ENCODE peak calls at places on chromosomes 16 and 17, in six cellular contexts. Z, D, B, P, A and I are unnamed samples.

GRCh38 chr17:77887464-77888241 is 70.8 kb upstream of the TNRC6C start:
- DNase-seq in Z (no peak), D (peak), B (no peak), P (peak), A (peak), I (no peak)

GRCh38 chr17:30449480-30449879 is 27.7 kb upstream of the GOSR1 start:
- DNase-seq in Z (no peak), D (peak), B (no peak), P (peak), A (no peak), I (no peak)

GRCh38 chr17:41678907-41679739 is 9.6 kb upstream of the EIF1 start:
- DNase-seq in Z (no peak), D (peak), B (peak), P (no peak), A (peak), I (peak)

GRCh38 chr16:586645-587590 is 2.9 kb upstream of the RAB40C start:
- DNase-seq in Z (no peak), D (no peak), B (no peak), P (no peak), A (no peak), I (no peak)

GRCh38 chr17:76473541-76473985 is 6.2 kb downstream of the AANAT start:
- DNase-seq in Z (no peak), D (no peak), B (no peak), P (no peak), A (no peak), I (no peak)

GRCh38 chr16:69329369-69330285 is 761 bp downstream of the PDF start:
- DNase-seq in Z (peak), D (peak), B (peak), P (no peak), A (peak), I (no peak)

GRCh38 chr16:28292731-28293588 is 635 bp downstream of the SBK1 start:
- DNase-seq in Z (peak), D (no peak), B (no peak), P (no peak), A (no peak), I (no peak)

GRCh38 chr17:75517277-75517865 is 1.0 kb downstream of the TSEN54 start:
- DNase-seq in Z (no peak), D (no peak), B (peak), P (no peak), A (peak), I (no peak)

GRCh38 chr17:57895382-57896060 is 45.7 kb upstream of the MRPS23 start:
- DNase-seq in Z (no peak), D (no peak), B (no peak), P (no peak), A (no peak), I (no peak)

GRCh38 chr17:880074-880870 is 98.1 kb downstream of the MRM3 start:
- DNase-seq in Z (no peak), D (peak), B (no peak), P (no peak), A (no peak), I (no peak)

GRCh38 chr17:17549732-17550366 is 41.7 kb downstream of the PEMT start:
- DNase-seq in Z (no peak), D (no peak), B (no peak), P (no peak), A (no peak), I (no peak)

GRCh38 chr16:14117051-14117450 is 45.9 kb downstream of the MRTFB start:
- DNase-seq in Z (no peak), D (no peak), B (no peak), P (no peak), A (no peak), I (no peak)

GRCh38 chr16:17334096-17334495 is 136.7 kb downstream of the XYLT1 start:
- DNase-seq in Z (no peak), D (peak), B (no peak), P (no peak), A (no peak), I (no peak)

GRCh38 chr16:21952040-21952792 is 945 bp upstream of the UQCRC2 start:
- DNase-seq in Z (peak), D (peak), B (peak), P (peak), A (peak), I (peak)

GRCh38 chr16:24070851-24071250 is 185.3 kb upstream of the CACNG3 start:
- DNase-seq in Z (peak), D (peak), B (peak), P (no peak), A (peak), I (no peak)

GRCh38 chr16:72989203-72989991 is 58.5 kb downstream of the ZFHX3 start:
- DNase-seq in Z (no peak), D (peak), B (peak), P (peak), A (no peak), I (peak)

GRCh38 chr16:57341441-57342303 is 16.9 kb upstream of the CCL22 start:
- DNase-seq in Z (peak), D (peak), B (peak), P (no peak), A (no peak), I (peak)

GRCh38 chr17:28492352-28493310 is 13.5 kb upstream of the FOXN1 start:
- DNase-seq in Z (no peak), D (peak), B (no peak), P (no peak), A (peak), I (no peak)

GRCh38 chr17:29219378-29220047 is 27.1 kb upstream of the CRYBA1 start:
- DNase-seq in Z (peak), D (peak), B (peak), P (peak), A (peak), I (peak)

GRCh38 chr16:88624977-88625576 is 13.3 kb upstream of the IL17C start:
- DNase-seq in Z (no peak), D (no peak), B (no peak), P (no peak), A (no peak), I (no peak)

GRCh38 chr17:67289174-67289876 is 44.3 kb upstream of the HELZ start:
- DNase-seq in Z (peak), D (peak), B (no peak), P (peak), A (peak), I (no peak)

GRCh38 chr17:14061666-14062560 is 7.4 kb upstream of the COX10 start:
- DNase-seq in Z (peak), D (peak), B (peak), P (no peak), A (no peak), I (peak)

GRCh38 chr16:29974291-29975133 is 844 bp downstream of the TAOK2 start:
- DNase-seq in Z (peak), D (peak), B (peak), P (peak), A (no peak), I (no peak)

GRCh38 chr16:48317614-48318013 is 67.6 kb downstream of the SIAH1 start:
- DNase-seq in Z (no peak), D (peak), B (peak), P (no peak), A (no peak), I (peak)

GRCh38 chr17:72984145-72984924 is 108.2 kb downstream of the SLC39A11 start:
- DNase-seq in Z (no peak), D (peak), B (peak), P (no peak), A (no peak), I (peak)

GRCh38 chr17:65158081-65158480 is 20.9 kb downstream of the RGS9 start:
- DNase-seq in Z (no peak), D (no peak), B (no peak), P (no peak), A (no peak), I (no peak)
- H3K4me3 ChIP-seq in Z (no peak), D (no peak), B (no peak), P (no peak), A (no peak), I (no peak)

DNA sequence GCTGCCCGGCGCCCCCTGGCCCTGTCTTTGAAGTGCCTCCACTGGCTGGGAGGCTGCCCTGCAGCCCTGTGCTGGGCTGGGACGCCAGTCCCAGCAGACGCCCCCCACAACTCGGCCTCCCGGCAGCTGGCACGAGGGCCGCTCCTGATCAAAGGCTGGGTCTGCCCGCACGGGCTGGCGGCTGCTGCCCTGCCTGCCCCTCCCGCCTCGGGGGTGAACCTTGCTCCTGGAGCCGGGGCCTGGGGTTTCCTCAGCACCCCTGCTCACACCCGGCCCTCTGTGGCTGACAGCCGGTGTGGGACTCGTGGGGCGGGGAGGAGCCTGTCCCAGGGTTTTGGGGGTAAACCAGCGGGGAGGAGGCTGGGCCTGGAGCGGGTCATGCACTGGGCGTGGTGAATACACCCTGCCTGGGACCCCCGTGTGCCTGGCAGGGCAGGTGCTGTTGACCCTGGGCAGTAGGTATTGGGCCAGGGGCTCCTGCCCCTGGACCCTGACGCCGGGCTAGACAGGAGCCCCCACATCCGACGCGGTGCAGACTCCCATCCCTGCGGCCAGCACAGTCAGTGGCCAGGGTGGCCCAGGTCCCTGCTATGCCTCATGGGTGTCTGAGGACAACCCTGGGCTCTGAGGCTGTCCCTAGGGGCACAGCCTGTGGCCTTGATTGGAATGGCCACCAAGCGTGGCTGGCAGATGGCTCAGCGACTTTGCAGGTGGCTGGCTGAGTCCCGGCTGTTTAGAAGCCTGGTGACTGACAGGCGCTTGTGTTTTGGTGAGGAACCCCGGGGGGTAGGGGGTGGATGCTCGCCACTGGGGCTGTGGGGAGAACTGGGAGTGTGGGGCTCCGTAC is 21.7 kb downstream of the CENPX start:
- DNase-seq in Z (no peak), D (no peak), B (no peak), P (no peak), A (peak), I (no peak)
- TF ChIP-seq CTCF in Z (no peak), D (no peak), B (no peak), P (no peak), A (no peak), I (no peak)

GRCh38 chr16:19926449-19927390 is 42.1 kb upstream of the GPRC5B start:
- DNase-seq in Z (peak), D (peak), B (peak), P (no peak), A (no peak), I (peak)

GRCh38 chr16:19933740-19934139 is 49.1 kb upstream of the GPRC5B start:
- DNase-seq in Z (peak), D (no peak), B (no peak), P (no peak), A (no peak), I (no peak)

GRCh38 chr16:19923396-19923795 is 38.7 kb upstream of the GPRC5B start:
- DNase-seq in Z (peak), D (no peak), B (no peak), P (no peak), A (no peak), I (no peak)

DNA sequence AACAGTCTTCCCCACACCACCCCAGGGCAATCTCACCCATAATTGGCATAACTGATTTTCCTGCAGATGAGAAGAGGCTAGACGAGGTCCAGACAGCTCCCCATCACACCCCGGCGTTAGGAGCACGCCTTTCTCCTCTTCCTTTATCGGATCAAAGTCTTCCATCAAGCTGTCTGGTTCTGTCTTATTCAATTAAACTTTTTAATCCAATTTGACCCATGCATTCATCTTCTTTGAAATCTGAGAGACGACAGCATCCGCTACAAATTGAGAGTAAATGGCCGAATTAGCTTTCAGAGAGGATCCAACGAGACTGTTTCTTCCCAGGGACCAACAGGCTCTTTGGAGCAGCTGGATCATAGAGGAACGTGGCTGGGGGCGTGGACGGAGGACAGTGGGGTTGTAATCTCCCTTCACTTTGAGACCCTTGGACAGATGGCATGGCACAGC is 44.4 kb upstream of the GPRC5B start:
- DNase-seq in Z (peak), D (no peak), B (no peak), P (no peak), A (no peak), I (no peak)
- H3K4me3 ChIP-seq in Z (no peak), D (no peak), B (no peak), P (no peak), A (no peak), I (no peak)

DNA sequence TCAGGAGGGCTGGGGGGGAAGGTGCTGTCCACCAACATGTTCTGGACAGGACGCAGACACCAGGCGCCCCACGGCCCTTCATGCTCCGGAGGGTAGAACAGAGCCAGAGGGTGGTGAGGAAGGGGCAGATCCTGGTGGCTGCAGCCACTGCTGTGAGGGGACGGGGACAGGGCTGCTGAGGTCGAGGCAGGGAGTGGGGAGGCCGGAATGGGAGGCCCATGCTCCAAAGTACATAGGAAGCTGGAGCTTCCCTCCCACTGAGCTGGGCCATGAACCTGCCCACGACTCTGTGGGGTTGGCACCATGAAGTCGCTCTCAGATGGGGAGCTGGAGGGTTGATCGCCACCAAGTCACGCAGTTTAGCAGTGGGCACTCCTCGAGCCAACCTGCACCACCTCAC is 8.0 kb upstream of the METRNL start:
- DNase-seq in Z (no peak), D (no peak), B (no peak), P (no peak), A (no peak), I (no peak)
- TF ChIP-seq CTCF in Z (no peak), D (no peak), B (no peak), P (no peak), A (no peak), I (no peak)

GRCh38 chr17:39165178-39165843 is 650 bp downstream of the ARL5C start:
- DNase-seq in Z (no peak), D (no peak), B (no peak), P (no peak), A (no peak), I (no peak)
- H3K4me3 ChIP-seq in Z (no peak), D (peak), B (no peak), P (peak), A (peak), I (peak)

GRCh38 chr17:59607817-59608403 is 11.8 kb upstream of the CLTC start:
- DNase-seq in Z (peak), D (peak), B (peak), P (no peak), A (peak), I (no peak)
- TF ChIP-seq CTCF in Z (peak), D (peak), B (peak), P (no peak), A (peak), I (no peak)

DNA sequence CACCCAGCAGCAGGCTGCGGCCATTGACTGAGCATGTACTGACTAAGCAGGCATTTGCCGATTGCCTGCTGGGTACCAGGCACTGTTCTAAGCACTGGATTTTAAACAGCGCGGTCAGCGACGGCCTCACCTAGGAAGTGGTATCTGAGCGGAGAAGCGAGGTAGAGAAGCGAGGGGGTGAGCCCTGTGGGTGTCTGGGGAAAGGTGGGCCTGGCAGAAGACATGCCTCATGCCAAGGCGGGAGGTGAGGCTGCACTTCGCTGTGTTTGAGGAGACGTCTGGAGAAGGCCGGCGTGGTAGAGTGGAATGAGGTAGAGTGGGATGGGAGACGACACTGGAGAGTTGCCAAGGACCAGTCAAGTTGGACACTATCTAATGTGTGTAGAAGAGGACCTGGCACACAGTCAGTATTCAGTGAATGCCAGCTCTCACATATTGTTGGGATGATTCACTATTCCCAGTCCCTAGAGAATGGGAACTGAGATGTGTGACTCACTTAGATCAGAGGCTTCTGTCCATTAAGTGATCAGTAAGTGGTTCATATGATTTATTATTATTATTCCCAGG is 14.4 kb downstream of the SYCE1L start:
- DNase-seq in Z (no peak), D (peak), B (peak), P (no peak), A (no peak), I (peak)
- H3K4me3 ChIP-seq in Z (no peak), D (no peak), B (peak), P (no peak), A (no peak), I (no peak)

DNA sequence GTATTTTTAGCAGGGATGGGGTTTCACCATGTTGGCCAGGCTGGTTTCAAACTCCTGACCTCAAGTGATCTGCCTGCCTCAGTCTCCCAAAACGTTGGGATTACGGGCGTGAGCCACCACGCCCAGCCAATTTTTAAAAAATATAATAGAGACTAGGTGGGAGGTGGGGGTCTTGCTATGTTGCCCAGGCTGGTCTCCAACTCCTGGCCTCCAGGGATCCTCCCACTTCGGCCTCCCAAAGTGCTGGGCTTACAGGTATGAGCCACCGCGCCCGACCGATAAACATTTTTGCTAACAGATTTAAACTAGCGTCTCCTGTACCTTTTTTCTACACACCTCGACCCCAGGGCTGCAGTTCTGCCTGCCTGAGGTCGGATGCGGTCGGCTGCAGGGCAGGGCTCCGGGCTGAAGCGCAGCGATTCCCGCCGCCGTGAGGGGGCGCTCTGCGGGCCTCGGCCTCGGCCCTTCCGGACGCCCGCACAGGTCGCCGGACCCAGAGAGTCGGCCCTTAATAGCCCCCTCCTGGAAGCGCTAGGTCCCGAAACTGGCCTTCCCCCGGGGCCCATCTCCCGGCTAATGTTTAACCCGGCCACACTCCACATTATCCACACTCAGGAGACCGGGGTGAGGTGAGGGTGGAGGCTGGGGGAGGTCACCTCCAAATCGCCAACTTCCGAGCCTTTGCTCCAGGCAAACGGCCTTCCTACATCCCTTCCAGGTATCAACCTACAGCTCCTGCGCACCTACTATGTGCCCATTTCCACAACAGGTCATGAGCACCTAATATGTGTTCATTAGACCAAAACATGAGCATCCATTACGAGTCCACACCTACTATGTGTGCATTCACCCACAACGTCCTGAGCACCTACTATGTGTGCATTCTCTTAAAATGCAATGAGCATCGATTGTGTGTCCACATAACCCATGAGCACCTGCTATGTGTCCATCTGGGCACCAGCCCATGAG is 2.0 kb upstream of the GLIS2 start:
- DNase-seq in Z (peak), D (peak), B (no peak), P (no peak), A (peak), I (no peak)
- TF ChIP-seq CTCF in Z (peak), D (peak), B (peak), P (peak), A (peak), I (peak)